ENCODE peak calls at places on chromosomes 6 and 20, in four cellular contexts. S is ovary, W is HCT116, K is heart left ventricle. R is an unnamed sample. For H3K27me3, the result is how much of the 10 kb centered on the place peaks cover.

GRCh38 chr20:44683263-44684046 is 31.7 kb upstream of the CCN5 start:
- DNase-seq in S (no peak), W (peak), K (no peak), R (no peak)

GRCh38 chr6:16742116-16742515 is 19.1 kb downstream of the ATXN1 start:
- DNase-seq in S (no peak), W (no peak), K (no peak), R (no peak)

GRCh38 chr20:20150241-20150640 is 97.9 kb downstream of the CFAP61 start:
- DNase-seq in S (no peak), W (no peak), K (no peak), R (no peak)

GRCh38 chr20:45138451-45139300 is 14.4 kb upstream of the WFDC12 start:
- DNase-seq in S (no peak), W (peak), K (peak), R (peak)

GRCh38 chr6:108002365-108003221 is 44.6 kb upstream of the SEC63 start:
- DNase-seq in S (no peak), W (no peak), K (no peak), R (peak)

GRCh38 chr6:3456395-3456767 is 469 bp downstream of the SLC22A23 start:
- DNase-seq in S (no peak), W (no peak), K (no peak), R (no peak)

GRCh38 chr6:70839286-70840266 is 117.3 kb downstream of the B3GAT2 start:
- DNase-seq in S (no peak), W (no peak), K (no peak), R (no peak)

GRCh38 chr6:44932651-44933091 is 395.5 kb upstream of the RUNX2 start:
- DNase-seq in S (no peak), W (no peak), K (no peak), R (no peak)

GRCh38 chr6:6694825-6695710 is 106.5 kb downstream of the LY86 start:
- DNase-seq in S (peak), W (no peak), K (peak), R (no peak)

GRCh38 chr6:104639671-104640070 is 220.0 kb downstream of the HACE1 start:
- DNase-seq in S (no peak), W (no peak), K (no peak), R (no peak)

GRCh38 chr6:2448826-2449571 is 203.6 kb upstream of the GMDS start:
- DNase-seq in S (no peak), W (peak), K (no peak), R (no peak)

GRCh38 chr6:132298344-132298949 is 102.8 kb downstream of the MOXD1 start:
- DNase-seq in S (no peak), W (peak), K (no peak), R (no peak)

GRCh38 chr6:149925974-149926777 is 3.3 kb upstream of the RAET1G start:
- DNase-seq in S (peak), W (peak), K (peak), R (peak)

GRCh38 chr6:170234419-170234818 is 56.5 kb downstream of the DLL1 start:
- DNase-seq in S (no peak), W (no peak), K (no peak), R (no peak)

GRCh38 chr6:147095316-147095715 is 108.9 kb upstream of the STXBP5 start:
- DNase-seq in S (no peak), W (no peak), K (no peak), R (no peak)

GRCh38 chr20:59640267-59640666 is 35.9 kb downstream of the PHACTR3 start:
- DNase-seq in S (no peak), W (no peak), K (no peak), R (no peak)

GRCh38 chr6:25670793-25671513 is 18.9 kb downstream of the SCGN start:
- DNase-seq in S (no peak), W (peak), K (no peak), R (no peak)

GRCh38 chr6:154537942-154538341 is 27.5 kb upstream of the CNKSR3 start:
- DNase-seq in S (no peak), W (no peak), K (no peak), R (no peak)

GRCh38 chr6:42746452-42747400 is 823 bp upstream of the TBCC start:
- DNase-seq in S (peak), W (peak), K (peak), R (peak)
- TF ChIP-seq POLR2A in S (peak), W (peak), K (peak), R (peak)

GRCh38 chr6:151376440-151376839 is 14.9 kb downstream of the ZBTB2 start:
- DNase-seq in S (no peak), W (no peak), K (no peak), R (no peak)
- H3K4me3 ChIP-seq in S (no peak), W (no peak), K (no peak), R (no peak)

GRCh38 chr6:105992315-105992961 is 93.7 kb upstream of the PRDM1 start:
- DNase-seq in S (peak), W (no peak), K (peak), R (peak)

GRCh38 chr6:105993769-105994521 is 92.2 kb upstream of the PRDM1 start:
- DNase-seq in S (peak), W (no peak), K (peak), R (no peak)

GRCh38 chr6:105990151-105990550 is 96.0 kb upstream of the PRDM1 start:
- DNase-seq in S (no peak), W (no peak), K (no peak), R (no peak)

GRCh38 chr6:105993341-105993740 is 92.8 kb upstream of the PRDM1 start:
- DNase-seq in S (no peak), W (no peak), K (no peak), R (no peak)

GRCh38 chr6:105991561-105992314 is 94.4 kb upstream of the PRDM1 start:
- DNase-seq in S (peak), W (no peak), K (no peak), R (no peak)
- H3K27me3 ChIP-seq in S (under half), W (under half), K (under half), R (under half)

GRCh38 chr6:81752969-81753708 is 658 bp upstream of the TENT5A start:
- DNase-seq in S (peak), W (peak), K (peak), R (peak)
- TF ChIP-seq POLR2A in S (peak), W (peak), K (peak), R (peak)

R was measured in breast epithelium.